ENCODE peak calls at places on chromosome 13, in four cellular contexts. Y is CD8-positive, alpha-beta T cell; H is colonic mucosa; X is pancreas. L is an unnamed sample. For H3K36me3, the result is how much of the 10 kb centered on the place peaks cover.

GRCh38 chr13:80360298-80360827 is 19.4 kb upstream of the SPRY2 start:
- DNase-seq in Y (no peak), H (no peak), X (no peak), L (no peak)

GRCh38 chr13:82358284-82358683 is 1524.0 kb downstream of the SLITRK1 start:
- DNase-seq in H (no peak), X (no peak), Y (no peak), L (no peak)

GRCh38 chr13:76672422-76672821 is 213.8 kb downstream of the KCTD12 start:
- DNase-seq in H (no peak), Y (no peak), X (no peak), L (no peak)

GRCh38 chr13:109043561-109044075 is 414.2 kb downstream of the MYO16 start:
- DNase-seq in H (no peak), Y (no peak), X (no peak), L (no peak)

GRCh38 chr13:36796052-36796451 is 23.0 kb upstream of the RFXAP start:
- DNase-seq in H (no peak), X (no peak), Y (no peak), L (no peak)

GRCh38 chr13:108595416-108596257 is 33.8 kb upstream of the MYO16 start:
- DNase-seq in X (no peak), Y (no peak), H (no peak), L (no peak)

GRCh38 chr13:27641711-27642502 is 20.2 kb downstream of the POLR1D start:
- DNase-seq in H (no peak), X (no peak), Y (no peak), L (no peak)

GRCh38 chr13:57044910-57045309 is 95.8 kb upstream of the PRR20A start:
- DNase-seq in Y (no peak), X (no peak), H (no peak), L (no peak)

GRCh38 chr13:77172650-77173049 is 145.7 kb upstream of the FBXL3 start:
- DNase-seq in X (no peak), Y (no peak), H (no peak), L (no peak)

GRCh38 chr13:48151766-48152165 is 56.9 kb upstream of the MED4 start:
- DNase-seq in H (no peak), X (no peak), Y (no peak), L (no peak)

GRCh38 chr13:75255159-75255558 is 226.8 kb downstream of the TBC1D4 start:
- DNase-seq in Y (no peak), X (no peak), H (no peak), L (no peak)

GRCh38 chr13:109155301-109155761 is 525.9 kb downstream of the MYO16 start:
- DNase-seq in H (no peak), Y (no peak), X (no peak), L (no peak)

GRCh38 chr13:80945328-80945727 is 604.4 kb upstream of the SPRY2 start:
- DNase-seq in H (no peak), X (peak), Y (no peak), L (no peak)

GRCh38 chr13:72384186-72384823 is 343.1 kb downstream of the MZT1 start:
- DNase-seq in H (no peak), X (no peak), Y (no peak), L (no peak)

GRCh38 chr13:93745884-93746283 is 519.3 kb downstream of the GPC6 start:
- DNase-seq in H (no peak), X (no peak), Y (no peak), L (no peak)

GRCh38 chr13:74203576-74203975 is 69.4 kb upstream of the KLF12 start:
- DNase-seq in X (no peak), H (no peak), Y (no peak), L (no peak)

GRCh38 chr13:50801087-50801931 is 42.2 kb downstream of the DLEU7 start:
- DNase-seq in H (peak), Y (peak), X (peak), L (peak)

GRCh38 chr13:55439450-55439849 is 1701.3 kb upstream of the PRR20A start:
- DNase-seq in H (no peak), Y (no peak), X (no peak), L (no peak)

GRCh38 chr13:74258951-74259350 is 124.7 kb upstream of the KLF12 start:
- DNase-seq in Y (no peak), H (no peak), X (no peak), L (no peak)

GRCh38 chr13:32642316-32642715 is 56.1 kb downstream of the PDS5B start:
- DNase-seq in H (no peak), X (no peak), Y (no peak), L (no peak)

GRCh38 chr13:95301947-95302386 is 716 bp upstream of the ABCC4 start:
- DNase-seq in X (no peak), H (no peak), Y (no peak), L (no peak)
- TF ChIP-seq CTCF in X (no peak), H (no peak), Y (no peak), L (peak)

GRCh38 chr13:44866512-44866911 is 122.8 kb downstream of the NUFIP1 start:
- DNase-seq in Y (no peak), H (no peak), X (no peak), L (no peak)
- H3K36me3 ChIP-seq in Y (under half), H (under half), X (under half), L (under half)

GRCh38 chr13:65926750-65927171 is 1303.4 kb downstream of the PCDH9 start:
- DNase-seq in H (peak), X (peak), Y (no peak), L (no peak)
- TF ChIP-seq CTCF in H (no peak), X (peak), Y (no peak), L (peak)

DNA sequence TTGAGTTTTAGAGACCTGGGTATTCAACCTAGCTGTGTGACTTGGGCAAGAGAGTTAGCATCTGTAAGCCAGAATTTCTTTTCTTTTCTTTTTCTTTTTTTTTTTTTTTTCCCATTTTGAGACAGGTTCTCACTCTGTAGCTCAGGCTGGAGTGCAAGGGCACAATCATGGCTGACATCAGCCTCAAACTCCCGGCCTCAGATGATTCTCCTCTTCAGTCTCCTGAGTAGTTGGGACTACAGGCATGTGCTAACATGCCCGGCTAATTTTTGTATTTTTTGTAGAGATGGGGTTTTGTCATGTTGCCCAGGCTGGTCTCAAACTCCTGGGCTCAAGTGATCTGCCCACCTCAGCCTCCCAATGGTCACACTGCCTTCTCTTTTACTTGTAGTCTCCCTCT is 33.0 kb downstream of the ZMYM2 start:
- DNase-seq in X (no peak), H (no peak), Y (no peak), L (no peak)
- H3K36me3 ChIP-seq in X (under half), H (under half), Y (under half), L (under half)

GRCh38 chr13:46057251-46058015 is 4.9 kb upstream of the ZC3H13 start:
- DNase-seq in X (no peak), H (no peak), Y (no peak), L (no peak)

GRCh38 chr13:46050771-46051170 is 1.8 kb downstream of the ZC3H13 start:
- DNase-seq in X (no peak), Y (no peak), H (no peak), L (no peak)

GRCh38 chr13:46053162-46054012 is 841 bp upstream of the ZC3H13 start:
- DNase-seq in Y (no peak), H (no peak), X (no peak), L (no peak)

GRCh38 chr13:46051958-46052313 is 610 bp downstream of the ZC3H13 start:
- DNase-seq in H (no peak), X (no peak), Y (no peak), L (no peak)

DNA sequence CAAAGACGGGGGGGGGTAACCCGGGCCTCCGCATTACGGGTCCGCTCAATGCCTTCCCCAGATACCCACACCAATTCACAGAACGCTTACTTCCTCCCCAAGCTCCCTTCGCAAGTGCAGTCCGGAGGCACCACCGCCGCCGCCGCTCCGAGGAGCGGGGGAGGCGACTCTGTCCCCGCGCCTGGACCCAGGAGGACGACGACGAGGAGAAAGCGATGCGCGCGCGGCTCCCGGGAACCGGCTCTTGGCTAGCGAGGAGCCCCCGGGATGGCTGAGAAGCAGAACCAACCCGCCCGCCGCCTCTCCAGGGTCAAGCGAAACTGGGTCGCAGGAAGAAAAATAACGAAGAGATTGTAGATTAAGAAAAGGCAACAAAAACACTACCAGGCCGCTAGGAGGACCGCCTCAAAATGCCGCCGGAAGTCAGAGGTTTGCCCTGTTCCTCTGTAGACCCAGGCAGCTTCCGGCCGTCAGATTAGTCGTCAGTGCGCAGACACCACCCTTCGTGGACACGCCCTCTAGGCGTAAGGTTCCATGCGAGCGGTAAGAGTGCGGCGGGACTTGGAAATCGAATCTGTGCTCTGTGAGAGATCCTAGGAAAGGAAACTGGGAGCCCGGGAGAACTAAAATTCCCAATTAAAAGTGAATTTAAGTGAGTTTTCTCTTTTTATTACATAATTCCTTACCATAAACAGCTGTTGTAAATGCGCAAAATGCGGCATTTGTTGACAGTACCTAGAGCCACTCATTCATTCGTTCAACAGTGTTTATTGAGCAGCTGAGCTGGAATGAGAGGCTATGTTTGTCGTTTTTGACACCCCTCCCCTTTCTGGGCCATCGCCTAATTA is at the start of gene ZC3H13:
- DNase-seq in H (peak), Y (peak), X (peak), L (peak)
- TF ChIP-seq CTCF in H (no peak), Y (peak), X (peak), L (peak)

GRCh38 chr13:41075034-41075433 is 13.7 kb downstream of the WBP4 start:
- DNase-seq in H (no peak), X (no peak), Y (no peak), L (no peak)
- H3K36me3 ChIP-seq in H (under half), X (under half), Y (under half), L (under half)

GRCh38 chr13:46388846-46389245 is 1.8 kb upstream of the RUBCNL start:
- DNase-seq in Y (no peak), X (no peak), H (no peak), L (no peak)

GRCh38 chr13:46386996-46387851 is at the start of gene RUBCNL:
- DNase-seq in H (peak), X (no peak), Y (no peak), L (no peak)

GRCh38 chr13:46389457-46389856 is 2.4 kb upstream of the RUBCNL start:
- DNase-seq in Y (no peak), X (no peak), H (no peak), L (no peak)

GRCh38 chr13:46389985-46390384 is 2.9 kb upstream of the RUBCNL start:
- DNase-seq in X (peak), H (peak), Y (no peak), L (no peak)

DNA sequence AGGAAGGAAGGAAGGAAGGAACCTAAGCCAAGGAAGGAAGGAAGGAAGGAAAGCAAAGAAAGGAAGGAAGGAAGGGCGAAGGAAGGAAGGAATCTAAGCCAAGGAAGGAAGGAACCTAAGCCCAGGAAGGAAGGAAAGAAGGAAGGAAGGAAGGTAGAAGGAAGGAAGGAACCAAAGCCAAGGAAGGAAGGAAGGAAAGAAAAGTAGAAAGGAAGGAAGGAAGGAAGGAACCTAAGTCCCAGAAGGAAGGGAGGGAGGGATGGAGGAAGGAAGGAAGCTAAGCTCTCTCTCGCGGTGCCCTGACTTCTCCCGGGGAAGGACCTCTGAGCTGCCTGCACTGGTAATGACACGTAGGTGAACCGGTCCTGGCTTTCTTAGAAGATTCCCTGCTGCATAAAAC is 1.3 kb upstream of the RUBCNL start:
- DNase-seq in H (no peak), X (no peak), Y (no peak), L (no peak)
- TF ChIP-seq CTCF in H (no peak), X (no peak), Y (no peak), L (no peak)

L was measured in BJ.